ENCODE peak calls at places on chromosome 10, in four cellular contexts. F is psoas muscle, T is transverse colon, G is uterus. E is an unnamed sample. For H3K4me1, the result is how much of the 10 kb centered on the place peaks cover.

GRCh38 chr10:30705086-30705624 is 75.6 kb upstream of the LYZL2 start:
- DNase-seq in F (no peak), T (peak), G (no peak), E (no peak)

GRCh38 chr10:118092209-118092608 is 45.5 kb upstream of the RAB11FIP2 start:
- DNase-seq in F (no peak), T (no peak), G (no peak), E (no peak)

GRCh38 chr10:114933588-114933987 is 4.4 kb upstream of the TRUB1 start:
- DNase-seq in F (no peak), T (no peak), G (no peak), E (no peak)

GRCh38 chr10:28940158-28940888 is 263.0 kb downstream of the BAMBI start:
- DNase-seq in F (no peak), T (no peak), G (no peak), E (no peak)

GRCh38 chr10:5890519-5890878 is 456 bp downstream of the FBH1 start:
- DNase-seq in F (no peak), T (peak), G (no peak), E (peak)

GRCh38 chr10:88728107-88728763 is 22.2 kb downstream of the LIPK start:
- DNase-seq in F (no peak), T (peak), G (no peak), E (peak)

GRCh38 chr10:101895781-101896180 is 52.2 kb upstream of the KCNIP2 start:
- DNase-seq in F (no peak), T (no peak), G (no peak), E (no peak)

GRCh38 chr10:98055875-98056516 is 25.6 kb upstream of the CRTAC1 start:
- DNase-seq in F (no peak), T (no peak), G (no peak), E (no peak)

GRCh38 chr10:63711866-63712716 is 190.9 kb downstream of the REEP3 start:
- DNase-seq in F (peak), T (peak), G (peak), E (peak)

GRCh38 chr10:1328409-1328808 is 272.2 kb downstream of the WDR37 start:
- DNase-seq in F (no peak), T (no peak), G (no peak), E (no peak)

GRCh38 chr10:129090618-129091366 is 376.2 kb upstream of the MGMT start:
- DNase-seq in F (no peak), T (no peak), G (no peak), E (no peak)

GRCh38 chr10:97034301-97034700 is 151.5 kb downstream of the SLIT1 start:
- DNase-seq in F (no peak), T (no peak), G (no peak), E (no peak)

GRCh38 chr10:95909591-95909990 is 1.8 kb downstream of the CC2D2B start:
- DNase-seq in F (no peak), T (no peak), G (no peak), E (no peak)

GRCh38 chr10:133359554-133359971 is 1.7 kb upstream of the FUOM start:
- DNase-seq in F (peak), T (peak), G (no peak), E (no peak)

GRCh38 chr10:100146875-100147665 is 38.8 kb downstream of the ERLIN1 start:
- DNase-seq in F (no peak), T (no peak), G (no peak), E (no peak)

GRCh38 chr10:112639291-112639690 is 192.3 kb downstream of the VTI1A start:
- DNase-seq in F (no peak), T (no peak), G (no peak), E (no peak)

GRCh38 chr10:6912424-6912823 is 332.3 kb upstream of the PRKCQ start:
- DNase-seq in F (no peak), T (no peak), G (no peak), E (peak)

GRCh38 chr10:103273026-103273425 is 3.9 kb upstream of the INA start:
- DNase-seq in F (peak), T (no peak), G (no peak), E (peak)

GRCh38 chr10:29860159-29860558 is 199.2 kb downstream of the JCAD start:
- DNase-seq in F (no peak), T (no peak), G (no peak), E (no peak)

GRCh38 chr10:47253651-47254375 is 46.2 kb upstream of the GDF10 start:
- DNase-seq in F (peak), T (peak), G (no peak), E (no peak)

GRCh38 chr10:12797471-12798262 is 203.8 kb downstream of the CCDC3 start:
- DNase-seq in F (no peak), T (no peak), G (no peak), E (no peak)

GRCh38 chr10:66187096-66187733 is 738.6 kb upstream of the LRRTM3 start:
- DNase-seq in F (no peak), T (no peak), G (no peak), E (no peak)

GRCh38 chr10:80154978-80155695 is 22.6 kb downstream of the PLAC9 start:
- DNase-seq in F (no peak), T (no peak), G (peak), E (no peak)

GRCh38 chr10:99849525-99849924 is 67.1 kb downstream of the ABCC2 start:
- DNase-seq in F (no peak), T (no peak), G (no peak), E (no peak)

GRCh38 chr10:124560377-124560776 is 98.8 kb downstream of the LHPP start:
- DNase-seq in F (peak), T (peak), G (peak), E (peak)

GRCh38 chr10:97508342-97508741 is 9.6 kb downstream of the UBTD1 start:
- DNase-seq in F (no peak), T (no peak), G (no peak), E (no peak)

GRCh38 chr10:79322616-79323566 is 24.4 kb upstream of the PPIF start:
- DNase-seq in F (peak), T (peak), G (no peak), E (peak)

GRCh38 chr10:43250625-43250924 is 16.3 kb downstream of the RASGEF1A start:
- DNase-seq in F (no peak), T (no peak), G (no peak), E (no peak)

GRCh38 chr10:24440817-24441790 is 232.2 kb downstream of the KIAA1217 start:
- DNase-seq in F (no peak), T (no peak), G (no peak), E (no peak)

GRCh38 chr10:43822509-43823236 is 174.0 kb upstream of the ZNF32 start:
- DNase-seq in F (no peak), T (no peak), G (peak), E (no peak)

GRCh38 chr10:128268015-128268722 is 141.9 kb upstream of the MKI67 start:
- DNase-seq in F (peak), T (no peak), G (no peak), E (no peak)

GRCh38 chr10:60978287-60979115 is 34.5 kb upstream of the RHOBTB1 start:
- DNase-seq in F (no peak), T (no peak), G (no peak), E (peak)

GRCh38 chr10:6035926-6036575 is 26.1 kb downstream of the IL2RA start:
- DNase-seq in F (no peak), T (no peak), G (no peak), E (no peak)

GRCh38 chr10:82071231-82071630 is 196.2 kb downstream of the NRG3 start:
- DNase-seq in F (no peak), T (no peak), G (no peak), E (no peak)

GRCh38 chr10:109676703-109677102 is 246.6 kb downstream of the XPNPEP1 start:
- DNase-seq in F (no peak), T (no peak), G (no peak), E (no peak)

GRCh38 chr10:16521311-16522016 is at the start of gene C1QL3:
- DNase-seq in F (no peak), T (no peak), G (no peak), E (peak)

GRCh38 chr10:14009315-14010082 is 321.2 kb downstream of the FRMD4A start:
- DNase-seq in F (no peak), T (no peak), G (no peak), E (no peak)

GRCh38 chr10:6795571-6795970 is 215.5 kb upstream of the PRKCQ start:
- DNase-seq in F (no peak), T (no peak), G (no peak), E (no peak)

GRCh38 chr10:42867571-42867970 is 85.0 kb downstream of the BMS1 start:
- DNase-seq in F (no peak), T (no peak), G (no peak), E (no peak)

DNA sequence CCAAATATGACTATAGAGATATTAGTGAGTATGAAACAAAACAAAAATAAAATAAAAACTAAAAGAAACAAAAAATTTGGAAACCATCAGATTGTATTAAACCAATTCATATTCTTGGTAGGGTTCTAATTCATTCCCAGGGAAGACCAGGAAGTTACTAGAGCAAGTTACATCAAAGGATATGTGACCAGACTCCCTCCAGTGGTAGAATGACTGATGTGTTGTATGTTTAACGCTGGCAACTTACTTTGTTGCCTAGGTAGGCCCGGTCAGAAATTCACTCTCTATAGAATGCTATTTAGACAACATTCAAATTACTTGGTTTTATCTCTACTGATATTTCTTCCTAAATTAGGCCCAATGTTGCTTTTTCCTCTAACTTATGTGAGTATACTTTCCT is 5.2 kb downstream of the PHYHIPL start:
- DNase-seq in F (no peak), T (no peak), G (no peak), E (no peak)
- TF ChIP-seq CTCF in F (peak), T (peak), G (peak), E (peak)

GRCh38 chr10:22704348-22705341 is 9.7 kb downstream of the PIP4K2A start:
- DNase-seq in F (no peak), T (no peak), G (no peak), E (no peak)
- H3K4me1 ChIP-seq in F (under half), T (under half), G (under half), E (under half)

GRCh38 chr10:108465871-108466641 is 1301.5 kb upstream of the SORCS1 start:
- DNase-seq in F (peak), T (peak), G (no peak), E (peak)

DNA sequence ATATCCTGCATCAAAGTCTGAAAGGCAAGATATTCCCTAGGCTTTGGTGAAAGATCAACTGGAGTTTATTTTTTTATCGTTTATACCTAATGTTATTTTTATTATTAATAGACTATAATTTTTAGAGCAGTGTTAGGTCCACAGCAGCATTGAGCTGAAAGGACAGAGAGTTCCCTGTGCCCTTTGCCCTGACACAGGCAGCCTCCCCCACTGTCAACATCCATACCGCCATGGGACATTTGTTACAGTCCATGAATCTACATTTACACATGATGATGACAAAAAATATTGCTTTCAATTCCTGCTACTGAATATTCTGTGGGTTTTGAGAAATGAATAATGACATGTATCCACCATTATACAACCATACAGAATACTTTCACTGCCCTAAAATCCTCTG is 1297.5 kb upstream of the SORCS1 start:
- DNase-seq in F (no peak), T (no peak), G (no peak), E (no peak)
- H3K4me3 ChIP-seq in F (no peak), T (no peak), G (no peak), E (no peak)

GRCh38 chr10:71978476-71978875 is 14.3 kb downstream of the CHST3 start:
- DNase-seq in F (peak), T (no peak), G (no peak), E (no peak)
- TF ChIP-seq CTCF in F (no peak), T (no peak), G (no peak), E (no peak)

GRCh38 chr10:119652361-119652760 is 1.2 kb downstream of the BAG3 start:
- DNase-seq in F (no peak), T (no peak), G (no peak), E (no peak)
- H3K4me1 ChIP-seq in F (under half), T (under half), G (under half), E (under half)

GRCh38 chr10:58844680-58845079 is 331.8 kb upstream of the PHYHIPL start:
- DNase-seq in F (no peak), T (no peak), G (no peak), E (no peak)

GRCh38 chr10:58839771-58840170 is 327.1 kb downstream of the BICC1 start:
- DNase-seq in F (no peak), T (no peak), G (no peak), E (no peak)

GRCh38 chr10:58843760-58844159 is 331.1 kb downstream of the BICC1 start:
- DNase-seq in F (no peak), T (no peak), G (no peak), E (no peak)

GRCh38 chr10:58846856-58847255 is 329.6 kb upstream of the PHYHIPL start:
- DNase-seq in F (no peak), T (no peak), G (no peak), E (no peak)

GRCh38 chr10:58842860-58843376 is 330.2 kb downstream of the BICC1 start:
- DNase-seq in F (no peak), T (no peak), G (no peak), E (no peak)
- H3K4me3 ChIP-seq in F (no peak), T (no peak), G (no peak), E (no peak)

GRCh38 chr10:71569775-71570588 is 149.6 kb downstream of the C10orf105 start:
- DNase-seq in F (peak), T (peak), G (peak), E (peak)
- TF ChIP-seq CTCF in F (peak), T (peak), G (peak), E (peak)

GRCh38 chr10:71971769-71972555 is 7.8 kb downstream of the CHST3 start:
- DNase-seq in F (no peak), T (no peak), G (no peak), E (no peak)
- H3K4me1 ChIP-seq in F (half or more), T (under half), G (under half), E (half or more)

GRCh38 chr10:69087600-69088470 is at the start of gene SRGN:
- DNase-seq in F (peak), T (peak), G (peak), E (peak)

GRCh38 chr10:69089638-69090599 is 2.0 kb downstream of the SRGN start:
- DNase-seq in F (no peak), T (peak), G (peak), E (peak)

GRCh38 chr10:69086131-69086530 is 1.8 kb upstream of the SRGN start:
- DNase-seq in F (no peak), T (no peak), G (no peak), E (peak)

GRCh38 chr10:69088801-69089501 is 1.0 kb downstream of the SRGN start:
- DNase-seq in F (no peak), T (no peak), G (no peak), E (no peak)

GRCh38 chr10:69088471-69088769 is 517 bp downstream of the SRGN start:
- DNase-seq in F (no peak), T (no peak), G (no peak), E (no peak)
- H3K4me3 ChIP-seq in F (peak), T (peak), G (peak), E (peak)

GRCh38 chr10:49298666-49298989 is 342 bp upstream of the C10orf71 start:
- DNase-seq in F (peak), T (no peak), G (no peak), E (no peak)

GRCh38 chr10:49301302-49301701 is 2.3 kb downstream of the C10orf71 start:
- DNase-seq in F (no peak), T (no peak), G (no peak), E (no peak)

GRCh38 chr10:49298990-49299815 is at the start of gene C10orf71:
- DNase-seq in F (peak), T (no peak), G (no peak), E (no peak)

GRCh38 chr10:49299816-49300139 is 808 bp downstream of the C10orf71 start:
- DNase-seq in F (no peak), T (no peak), G (no peak), E (no peak)

DNA sequence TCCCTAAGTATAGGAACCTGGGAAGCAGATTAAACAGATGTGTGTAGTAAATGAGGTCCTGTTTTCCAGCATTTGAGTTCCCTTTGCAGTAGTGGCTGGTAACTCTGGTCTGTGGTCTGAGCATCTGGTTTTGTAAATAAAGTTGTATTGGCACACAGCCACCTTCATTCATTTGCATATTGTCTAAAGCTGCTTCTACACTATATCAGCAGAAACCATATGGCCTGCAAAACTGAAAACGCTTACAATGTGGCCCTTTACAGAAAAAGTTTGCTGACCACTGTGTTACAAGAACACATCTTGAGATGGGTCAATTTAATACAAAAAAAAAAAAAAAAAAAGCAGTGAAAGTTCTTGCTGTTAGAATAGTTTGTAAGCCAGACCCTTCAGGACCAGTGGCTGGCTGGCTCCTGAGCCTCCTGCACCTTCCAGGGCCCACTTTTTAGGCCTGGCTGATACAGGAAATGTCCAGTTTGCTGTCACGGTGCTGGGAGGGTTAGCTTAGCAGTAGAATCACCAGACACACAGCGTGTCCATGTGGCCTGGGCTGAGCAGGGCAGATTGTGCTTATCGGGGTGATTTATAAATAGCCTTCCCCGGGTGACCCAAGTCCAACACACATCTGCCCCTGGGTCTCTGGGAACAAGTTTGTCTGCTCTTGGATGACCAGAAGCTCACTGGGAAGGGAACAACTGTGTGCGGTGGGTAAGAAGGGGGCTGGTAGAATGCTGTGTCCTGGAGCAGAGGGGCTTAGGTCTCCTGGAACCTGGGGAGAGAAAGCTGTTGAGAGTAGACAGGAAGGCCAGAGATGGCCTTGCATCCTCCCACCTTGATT is 1.4 kb downstream of the C10orf71 start:
- DNase-seq in F (peak), T (no peak), G (no peak), E (peak)
- TF ChIP-seq CTCF in F (no peak), T (no peak), G (no peak), E (no peak)